ENCODE peak calls at places on chromosomes 12 and 14, in four cellular contexts. P is A549, Z is HepG2, S is K562. A is an unnamed sample.

GRCh38 chr12:107523760-107524558 is 161.6 kb upstream of the PWP1 start:
- DNase-seq in P (no peak), Z (peak), S (no peak), A (no peak)

GRCh38 chr14:34604990-34605389 is 25.0 kb downstream of the SNX6 start:
- DNase-seq in P (peak), Z (no peak), S (no peak), A (no peak)

GRCh38 chr12:75065482-75065881 is 144.2 kb downstream of the KCNC2 start:
- DNase-seq in P (no peak), Z (no peak), S (no peak), A (no peak)

GRCh38 chr12:78192979-78193378 is 362.3 kb downstream of the NAV3 start:
- DNase-seq in P (no peak), Z (no peak), S (no peak), A (no peak)

GRCh38 chr14:24849471-24849870 is 200.5 kb downstream of the STXBP6 start:
- DNase-seq in P (no peak), Z (no peak), S (no peak), A (no peak)

GRCh38 chr14:100592972-100593371 is 5.8 kb upstream of the BEGAIN start:
- DNase-seq in P (no peak), Z (no peak), S (no peak), A (peak)

GRCh38 chr14:79011091-79011919 is 841.1 kb downstream of the NRXN3 start:
- DNase-seq in P (peak), Z (peak), S (peak), A (no peak)

GRCh38 chr12:26721800-26722199 is 111.2 kb downstream of the ITPR2 start:
- DNase-seq in P (peak), Z (no peak), S (no peak), A (no peak)

GRCh38 chr12:62919827-62920226 is 15.1 kb downstream of the PPM1H start:
- DNase-seq in P (no peak), Z (no peak), S (no peak), A (no peak)

GRCh38 chr12:106045251-106045674 is 93.5 kb downstream of the NUAK1 start:
- DNase-seq in P (no peak), Z (no peak), S (no peak), A (no peak)

GRCh38 chr12:87690236-87690810 is 338.9 kb downstream of the C12orf50 start:
- DNase-seq in P (no peak), Z (no peak), S (no peak), A (no peak)

GRCh38 chr14:75427126-75427481 is 718 bp upstream of the JDP2 start:
- DNase-seq in P (no peak), Z (no peak), S (no peak), A (no peak)

GRCh38 chr12:63093711-63094110 is 57.3 kb downstream of the AVPR1A start:
- DNase-seq in P (no peak), Z (no peak), S (no peak), A (no peak)

GRCh38 chr12:108772896-108773797 is 41.8 kb upstream of the CORO1C start:
- DNase-seq in P (no peak), Z (no peak), S (no peak), A (no peak)

GRCh38 chr12:49983892-49984291 is 11.1 kb downstream of the AQP6 start:
- DNase-seq in P (no peak), Z (no peak), S (peak), A (no peak)

GRCh38 chr12:92123780-92124707 is 21.6 kb downstream of the BTG1 start:
- DNase-seq in P (no peak), Z (no peak), S (no peak), A (no peak)

GRCh38 chr12:47396902-47397663 is 308.7 kb downstream of the RPAP3 start:
- DNase-seq in P (no peak), Z (no peak), S (no peak), A (no peak)

GRCh38 chr14:106551265-106551664 is 1024.9 kb downstream of the TMEM121 start:
- DNase-seq in P (no peak), Z (no peak), S (no peak), A (no peak)

GRCh38 chr14:98847520-98848468 is 424.2 kb downstream of the BCL11B start:
- DNase-seq in P (no peak), Z (peak), S (no peak), A (no peak)

GRCh38 chr14:21136024-21136423 is 19.8 kb downstream of the OR5AU1 start:
- DNase-seq in P (peak), Z (peak), S (peak), A (no peak)

GRCh38 chr14:74257078-74257987 is 18.1 kb downstream of the VSX2 start:
- DNase-seq in P (peak), Z (no peak), S (peak), A (peak)

GRCh38 chr14:75341639-75342038 is 63.0 kb downstream of the FOS start:
- DNase-seq in P (no peak), Z (no peak), S (no peak), A (no peak)

GRCh38 chr14:67919259-67919658 is 99.7 kb downstream of the RAD51B start:
- DNase-seq in P (no peak), Z (no peak), S (no peak), A (no peak)

GRCh38 chr12:4153343-4153892 is 120.1 kb upstream of the CCND2 start:
- DNase-seq in P (no peak), Z (no peak), S (peak), A (no peak)

GRCh38 chr12:76008438-76008837 is 23.1 kb downstream of the PHLDA1 start:
- DNase-seq in P (no peak), Z (no peak), S (no peak), A (no peak)

GRCh38 chr14:102155150-102155549 is 15.5 kb downstream of the WDR20 start:
- DNase-seq in P (no peak), Z (peak), S (no peak), A (no peak)

GRCh38 chr12:28088566-28089277 is 101.5 kb upstream of the CCDC91 start:
- DNase-seq in P (no peak), Z (no peak), S (no peak), A (no peak)

DNA sequence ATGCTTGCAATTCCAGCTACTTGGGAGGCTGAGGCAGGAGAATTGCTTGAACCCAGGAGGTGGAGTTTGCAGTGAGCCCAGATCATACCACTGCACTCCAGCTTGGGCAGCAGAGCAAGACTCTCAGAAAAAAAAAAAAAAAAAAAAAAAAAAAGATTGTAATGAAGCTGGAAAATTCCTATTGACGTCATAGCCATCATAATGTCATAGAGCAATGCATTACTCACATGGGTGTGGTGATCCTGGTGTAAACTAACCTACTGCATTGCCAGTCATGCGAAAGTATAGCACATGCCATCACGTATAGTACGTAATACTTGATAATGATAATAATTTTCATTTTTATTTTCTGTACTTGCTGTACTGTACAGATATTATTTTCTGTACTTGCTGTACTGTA is 42.7 kb upstream of the NID2 start:
- DNase-seq in P (peak), Z (no peak), S (no peak), A (no peak)
- TF ChIP-seq NR3C1 in P (no peak), Z (no peak), S (no peak), A (no peak)

GRCh38 chr12:121794532-121795028 is 1.1 kb upstream of the RHOF start:
- DNase-seq in P (no peak), Z (no peak), S (peak), A (no peak)

GRCh38 chr12:121791671-121792496 is 1.6 kb downstream of the RHOF start:
- DNase-seq in P (no peak), Z (peak), S (no peak), A (no peak)

GRCh38 chr12:121792607-121793500 is 634 bp downstream of the RHOF start:
- DNase-seq in P (no peak), Z (peak), S (no peak), A (no peak)

GRCh38 chr12:121793836-121794531 is 496 bp upstream of the RHOF start:
- DNase-seq in P (peak), Z (peak), S (peak), A (peak)

GRCh38 chr12:121793501-121793835 is at the start of gene RHOF:
- DNase-seq in P (no peak), Z (no peak), S (no peak), A (peak)
- TF ChIP-seq NR3C1 in P (no peak), Z (no peak), S (no peak), A (no peak)

GRCh38 chr12:69556383-69556782 is 28.9 kb upstream of the CCT2 start:
- DNase-seq in P (no peak), Z (peak), S (no peak), A (no peak)

GRCh38 chr12:69553626-69554248 is 31.5 kb upstream of the CCT2 start:
- DNase-seq in P (no peak), Z (peak), S (no peak), A (no peak)

GRCh38 chr12:69550951-69551350 is 34.3 kb upstream of the CCT2 start:
- DNase-seq in P (no peak), Z (no peak), S (no peak), A (no peak)

GRCh38 chr12:69555461-69555860 is 29.8 kb upstream of the CCT2 start:
- DNase-seq in P (peak), Z (no peak), S (no peak), A (no peak)
- TF ChIP-seq NR3C1 in P (no peak), Z (no peak), S (no peak), A (no peak)

GRCh38 chr12:84492381-84492883 is 420.2 kb downstream of the SLC6A15 start:
- DNase-seq in P (no peak), Z (no peak), S (no peak), A (no peak)
- TF ChIP-seq NR3C1 in P (no peak), Z (no peak), S (no peak), A (no peak)

GRCh38 chr14:26276757-26277156 is 321.1 kb downstream of the NOVA1 start:
- DNase-seq in P (no peak), Z (no peak), S (no peak), A (peak)
- TF ChIP-seq NR3C1 in P (no peak), Z (no peak), S (no peak), A (no peak)

DNA sequence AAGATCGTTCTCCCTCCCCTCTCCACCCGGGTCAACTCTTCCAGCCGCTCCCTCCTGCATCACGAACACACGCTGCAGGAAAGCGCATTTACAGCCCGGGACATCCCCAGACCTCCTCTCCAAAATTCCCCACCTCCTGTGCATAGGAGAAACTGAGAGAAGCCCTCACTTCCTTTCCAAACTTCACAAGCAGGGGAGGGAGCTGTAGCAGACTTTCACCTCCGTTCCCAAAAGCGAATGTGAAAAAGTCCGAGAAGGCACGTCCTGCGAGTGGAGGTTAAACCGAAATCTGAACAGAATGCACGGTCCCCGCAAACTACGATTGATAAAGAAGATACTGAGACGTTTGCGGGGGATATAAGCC is 467 bp downstream of the BCAT1 start:
- DNase-seq in P (peak), Z (no peak), S (peak), A (no peak)
- TF ChIP-seq NR3C1 in P (no peak), Z (no peak), S (no peak), A (no peak)

GRCh38 chr14:95336192-95336760 is 16.6 kb upstream of the CLMN start:
- DNase-seq in P (no peak), Z (peak), S (no peak), A (no peak)
- TF ChIP-seq NR3C1 in P (no peak), Z (no peak), S (no peak), A (no peak)

GRCh38 chr14:72594099-72594901 is 299.6 kb downstream of the DPF3 start:
- DNase-seq in P (no peak), Z (no peak), S (no peak), A (no peak)
- TF ChIP-seq NR3C1 in P (no peak), Z (no peak), S (no peak), A (no peak)

GRCh38 chr12:70049596-70050360 is 193.5 kb upstream of the CNOT2 start:
- DNase-seq in P (no peak), Z (no peak), S (peak), A (no peak)
- TF ChIP-seq NR3C1 in P (no peak), Z (no peak), S (no peak), A (no peak)

GRCh38 chr12:66156654-66157053 is 13.1 kb downstream of the TMBIM4 start:
- DNase-seq in P (no peak), Z (no peak), S (no peak), A (no peak)

GRCh38 chr12:66152732-66153131 is 17.1 kb downstream of the TMBIM4 start:
- DNase-seq in P (no peak), Z (no peak), S (no peak), A (no peak)

GRCh38 chr12:66149702-66150398 is 19.3 kb upstream of the LLPH start:
- DNase-seq in P (no peak), Z (no peak), S (peak), A (no peak)

GRCh38 chr12:66159088-66159487 is 10.7 kb downstream of the TMBIM4 start:
- DNase-seq in P (no peak), Z (no peak), S (no peak), A (no peak)

DNA sequence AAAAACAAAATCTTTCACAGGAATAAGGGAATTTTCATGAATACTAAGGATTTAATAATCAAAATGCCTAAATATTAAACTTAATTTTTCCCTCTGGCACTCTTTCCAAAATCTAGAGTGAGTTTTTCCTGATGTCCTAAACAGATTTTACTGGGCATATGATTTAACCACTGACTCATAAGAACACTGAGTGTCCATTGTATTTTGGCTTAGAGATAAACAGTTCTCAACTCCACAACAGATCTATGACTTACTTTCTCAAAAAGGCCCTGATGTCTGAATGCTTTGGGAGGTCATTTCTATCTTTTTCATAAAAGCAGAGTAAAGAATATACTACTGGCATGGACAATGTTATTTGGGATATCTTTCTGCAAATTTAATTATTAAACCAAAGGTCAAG is 15.0 kb downstream of the TMBIM4 start:
- DNase-seq in P (no peak), Z (no peak), S (no peak), A (no peak)
- TF ChIP-seq NR3C1 in P (no peak), Z (no peak), S (no peak), A (no peak)